ENCODE peak calls at places on chromosomes 3 and 15, in four cellular contexts. One of them, this sample, is unnamed. For H3K4me1, the result is how much of the 10 kb centered on the place peaks cover.

GRCh38 chr3:146218880-146219866 is 31.7 kb downstream of the PLSCR4 start:
- DNase-seq in RWPE2: no peak
- DNase-seq in GM23338: peak
- DNase-seq in ovary: peak
- DNase-seq in this sample: no peak

GRCh38 chr3:101638262-101638745 is 38.6 kb downstream of the ZBTB11 start:
- DNase-seq in RWPE2: no peak
- DNase-seq in GM23338: peak
- DNase-seq in ovary: no peak
- DNase-seq in this sample: no peak

GRCh38 chr15:89128320-89129122 is 40.3 kb downstream of the ABHD2 start:
- DNase-seq in RWPE2: peak
- DNase-seq in GM23338: no peak
- DNase-seq in ovary: no peak
- DNase-seq in this sample: no peak

GRCh38 chr15:81152339-81152738 is 18.3 kb downstream of the CFAP161 start:
- DNase-seq in RWPE2: no peak
- DNase-seq in GM23338: no peak
- DNase-seq in ovary: no peak
- DNase-seq in this sample: no peak

GRCh38 chr3:36663666-36664291 is 100.6 kb downstream of the DCLK3 start:
- DNase-seq in RWPE2: no peak
- DNase-seq in GM23338: no peak
- DNase-seq in ovary: no peak
- DNase-seq in this sample: no peak

GRCh38 chr3:198113219-198114053 is 153.4 kb downstream of the LMLN start:
- DNase-seq in RWPE2: no peak
- DNase-seq in GM23338: peak
- DNase-seq in ovary: no peak
- DNase-seq in this sample: no peak

GRCh38 chr15:66779331-66780009 is 77.4 kb downstream of the SMAD6 start:
- DNase-seq in RWPE2: peak
- DNase-seq in GM23338: no peak
- DNase-seq in ovary: no peak
- DNase-seq in this sample: no peak

GRCh38 chr15:75732809-75733451 is 20.3 kb upstream of the CSPG4 start:
- DNase-seq in RWPE2: peak
- DNase-seq in GM23338: peak
- DNase-seq in ovary: peak
- DNase-seq in this sample: peak

GRCh38 chr3:111852540-111852939 is 6.5 kb upstream of the PHLDB2 start:
- DNase-seq in RWPE2: no peak
- DNase-seq in GM23338: no peak
- DNase-seq in ovary: no peak
- DNase-seq in this sample: no peak

GRCh38 chr3:184399410-184399809 is 19.6 kb downstream of the CHRD start:
- DNase-seq in RWPE2: no peak
- DNase-seq in GM23338: peak
- DNase-seq in ovary: peak
- DNase-seq in this sample: no peak

GRCh38 chr3:184766555-184767261 is 45.3 kb upstream of the VPS8 start:
- DNase-seq in RWPE2: peak
- DNase-seq in GM23338: no peak
- DNase-seq in ovary: no peak
- DNase-seq in this sample: no peak

GRCh38 chr15:92681141-92681622 is 25.6 kb upstream of the FAM174B start:
- DNase-seq in RWPE2: no peak
- DNase-seq in GM23338: no peak
- DNase-seq in ovary: peak
- DNase-seq in this sample: no peak

GRCh38 chr3:181699171-181699903 is 12.4 kb upstream of the SOX2 start:
- DNase-seq in RWPE2: no peak
- DNase-seq in GM23338: peak
- DNase-seq in ovary: no peak
- DNase-seq in this sample: no peak

GRCh38 chr3:13834258-13835035 is 45.4 kb downstream of the WNT7A start:
- DNase-seq in RWPE2: no peak
- DNase-seq in GM23338: no peak
- DNase-seq in ovary: no peak
- DNase-seq in this sample: no peak

GRCh38 chr3:147384210-147385058 is 21.9 kb downstream of the ZIC4 start:
- DNase-seq in RWPE2: no peak
- DNase-seq in GM23338: peak
- DNase-seq in ovary: no peak
- DNase-seq in this sample: no peak

GRCh38 chr3:10219737-10220136 is 28.5 kb upstream of the TATDN2 start:
- DNase-seq in RWPE2: no peak
- DNase-seq in GM23338: no peak
- DNase-seq in ovary: no peak
- DNase-seq in this sample: no peak

GRCh38 chr15:45377630-45378148 is 655 bp downstream of the GATM start:
- DNase-seq in RWPE2: peak
- DNase-seq in GM23338: peak
- DNase-seq in ovary: peak
- DNase-seq in this sample: no peak

GRCh38 chr3:8147726-8148125 is 353.9 kb upstream of the LMCD1 start:
- DNase-seq in RWPE2: no peak
- DNase-seq in GM23338: no peak
- DNase-seq in ovary: no peak
- DNase-seq in this sample: no peak

GRCh38 chr3:102113421-102114041 is 264.2 kb downstream of the NFKBIZ start:
- DNase-seq in RWPE2: no peak
- DNase-seq in GM23338: no peak
- DNase-seq in ovary: no peak
- DNase-seq in this sample: peak

GRCh38 chr15:101100593-101101442 is 151.0 kb downstream of the CHSY1 start:
- DNase-seq in RWPE2: peak
- DNase-seq in GM23338: no peak
- DNase-seq in ovary: no peak
- DNase-seq in this sample: no peak

GRCh38 chr15:34336947-34337556 is 529 bp downstream of the SLC12A6 start:
- DNase-seq in RWPE2: no peak
- DNase-seq in GM23338: peak
- DNase-seq in ovary: no peak
- DNase-seq in this sample: no peak
- H3K4me1 ChIP-seq in RWPE2: under half
- H3K4me1 ChIP-seq in GM23338: under half
- H3K4me1 ChIP-seq in ovary: under half
- H3K4me1 ChIP-seq in this sample: under half

GRCh38 chr3:189108735-189109134 is 63.0 kb upstream of the TPRG1 start:
- DNase-seq in RWPE2: no peak
- DNase-seq in GM23338: no peak
- DNase-seq in ovary: no peak
- DNase-seq in this sample: no peak

GRCh38 chr3:189103208-189103607 is 68.6 kb upstream of the TPRG1 start:
- DNase-seq in RWPE2: no peak
- DNase-seq in GM23338: no peak
- DNase-seq in ovary: no peak
- DNase-seq in this sample: no peak

GRCh38 chr3:189108032-189108431 is 63.7 kb upstream of the TPRG1 start:
- DNase-seq in RWPE2: no peak
- DNase-seq in GM23338: no peak
- DNase-seq in ovary: no peak
- DNase-seq in this sample: no peak

GRCh38 chr3:189109145-189109544 is 62.6 kb upstream of the TPRG1 start:
- DNase-seq in RWPE2: no peak
- DNase-seq in GM23338: no peak
- DNase-seq in ovary: no peak
- DNase-seq in this sample: no peak
- H3K4me3 ChIP-seq in RWPE2: no peak
- H3K4me3 ChIP-seq in GM23338: no peak
- H3K4me3 ChIP-seq in ovary: no peak
- H3K4me3 ChIP-seq in this sample: no peak

GRCh38 chr3:5084224-5084623 is 37.9 kb upstream of the ARL8B start:
- DNase-seq in RWPE2: no peak
- DNase-seq in GM23338: no peak
- DNase-seq in ovary: no peak
- DNase-seq in this sample: no peak

GRCh38 chr3:5082658-5083030 is 39.4 kb upstream of the ARL8B start:
- DNase-seq in RWPE2: no peak
- DNase-seq in GM23338: no peak
- DNase-seq in ovary: no peak
- DNase-seq in this sample: no peak

GRCh38 chr3:5080779-5081550 is 41.1 kb upstream of the ARL8B start:
- DNase-seq in RWPE2: no peak
- DNase-seq in GM23338: no peak
- DNase-seq in ovary: no peak
- DNase-seq in this sample: no peak

GRCh38 chr3:5078151-5078550 is 43.9 kb upstream of the ARL8B start:
- DNase-seq in RWPE2: no peak
- DNase-seq in GM23338: no peak
- DNase-seq in ovary: no peak
- DNase-seq in this sample: no peak

DNA sequence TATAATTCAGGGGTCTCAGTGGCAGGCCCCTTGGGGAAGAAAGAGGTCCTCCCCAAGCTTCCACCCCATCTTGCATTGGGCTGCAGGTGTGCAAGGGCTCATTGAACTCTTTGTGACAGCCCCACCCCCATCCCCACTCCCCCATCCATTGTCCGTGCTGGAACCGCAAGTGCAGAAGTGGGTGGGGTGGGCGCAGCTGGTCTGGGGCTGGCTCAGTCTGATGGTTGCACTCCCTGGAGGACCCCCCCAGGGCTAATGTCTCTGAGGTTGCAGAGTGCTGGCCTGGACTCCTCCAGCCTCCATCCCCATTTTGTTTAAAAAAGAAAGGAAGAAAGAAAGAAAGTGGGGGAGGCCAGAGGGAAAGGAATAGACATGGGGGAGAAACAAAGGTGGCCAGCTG is 42.3 kb upstream of the ARL8B start:
- DNase-seq in RWPE2: no peak
- DNase-seq in GM23338: no peak
- DNase-seq in ovary: no peak
- DNase-seq in this sample: no peak
- H3K27ac ChIP-seq in RWPE2: no peak
- H3K27ac ChIP-seq in GM23338: no peak
- H3K27ac ChIP-seq in ovary: no peak
- H3K27ac ChIP-seq in this sample: no peak

GRCh38 chr3:43289401-43289800 is 3.1 kb downstream of the SNRK start:
- DNase-seq in RWPE2: no peak
- DNase-seq in GM23338: no peak
- DNase-seq in ovary: no peak
- DNase-seq in this sample: no peak
- H3K4me1 ChIP-seq in RWPE2: half or more
- H3K4me1 ChIP-seq in GM23338: under half
- H3K4me1 ChIP-seq in ovary: under half
- H3K4me1 ChIP-seq in this sample: half or more

GRCh38 chr15:61746589-61746988 is 313.7 kb downstream of the VPS13C start:
- DNase-seq in RWPE2: no peak
- DNase-seq in GM23338: no peak
- DNase-seq in ovary: no peak
- DNase-seq in this sample: no peak
- H3K4me3 ChIP-seq in RWPE2: no peak
- H3K4me3 ChIP-seq in GM23338: no peak
- H3K4me3 ChIP-seq in ovary: no peak
- H3K4me3 ChIP-seq in this sample: no peak

DNA sequence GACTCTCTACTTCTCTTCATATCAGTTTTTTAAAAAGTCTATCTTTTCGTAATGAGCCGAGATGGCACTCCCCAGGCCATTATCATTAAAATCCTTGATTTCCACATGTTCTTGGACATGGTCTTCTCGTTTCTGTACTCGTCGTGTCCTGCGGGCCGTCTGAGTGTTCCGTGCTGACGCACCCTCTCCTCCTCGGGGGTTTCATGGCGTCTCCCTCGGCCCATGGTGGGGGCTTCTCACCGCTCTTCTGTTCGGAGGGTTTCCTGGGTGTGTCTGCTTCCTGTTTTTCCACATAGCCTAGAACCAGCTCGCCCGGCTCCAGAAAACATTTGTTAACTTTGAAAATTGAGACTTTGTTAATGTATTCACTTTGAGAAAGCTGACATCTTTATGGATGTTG is 92.7 kb downstream of the VGLL4 start:
- DNase-seq in RWPE2: no peak
- DNase-seq in GM23338: no peak
- DNase-seq in ovary: no peak
- DNase-seq in this sample: no peak
- H3K27ac ChIP-seq in RWPE2: no peak
- H3K27ac ChIP-seq in GM23338: no peak
- H3K27ac ChIP-seq in ovary: no peak
- H3K27ac ChIP-seq in this sample: no peak

GRCh38 chr3:150754896-150755295 is 8.1 kb downstream of the SIAH2 start:
- DNase-seq in RWPE2: no peak
- DNase-seq in GM23338: no peak
- DNase-seq in ovary: no peak
- DNase-seq in this sample: no peak

GRCh38 chr3:150757768-150758167 is 5.2 kb downstream of the SIAH2 start:
- DNase-seq in RWPE2: no peak
- DNase-seq in GM23338: no peak
- DNase-seq in ovary: no peak
- DNase-seq in this sample: no peak

GRCh38 chr3:150757364-150757763 is 5.6 kb downstream of the SIAH2 start:
- DNase-seq in RWPE2: no peak
- DNase-seq in GM23338: no peak
- DNase-seq in ovary: no peak
- DNase-seq in this sample: no peak

GRCh38 chr3:150755902-150756301 is 7.1 kb downstream of the SIAH2 start:
- DNase-seq in RWPE2: no peak
- DNase-seq in GM23338: no peak
- DNase-seq in ovary: no peak
- DNase-seq in this sample: no peak

GRCh38 chr3:150756491-150757059 is 6.4 kb downstream of the SIAH2 start:
- DNase-seq in RWPE2: no peak
- DNase-seq in GM23338: no peak
- DNase-seq in ovary: no peak
- DNase-seq in this sample: no peak
- H3K4me1 ChIP-seq in RWPE2: under half
- H3K4me1 ChIP-seq in GM23338: under half
- H3K4me1 ChIP-seq in ovary: under half
- H3K4me1 ChIP-seq in this sample: under half

DNA sequence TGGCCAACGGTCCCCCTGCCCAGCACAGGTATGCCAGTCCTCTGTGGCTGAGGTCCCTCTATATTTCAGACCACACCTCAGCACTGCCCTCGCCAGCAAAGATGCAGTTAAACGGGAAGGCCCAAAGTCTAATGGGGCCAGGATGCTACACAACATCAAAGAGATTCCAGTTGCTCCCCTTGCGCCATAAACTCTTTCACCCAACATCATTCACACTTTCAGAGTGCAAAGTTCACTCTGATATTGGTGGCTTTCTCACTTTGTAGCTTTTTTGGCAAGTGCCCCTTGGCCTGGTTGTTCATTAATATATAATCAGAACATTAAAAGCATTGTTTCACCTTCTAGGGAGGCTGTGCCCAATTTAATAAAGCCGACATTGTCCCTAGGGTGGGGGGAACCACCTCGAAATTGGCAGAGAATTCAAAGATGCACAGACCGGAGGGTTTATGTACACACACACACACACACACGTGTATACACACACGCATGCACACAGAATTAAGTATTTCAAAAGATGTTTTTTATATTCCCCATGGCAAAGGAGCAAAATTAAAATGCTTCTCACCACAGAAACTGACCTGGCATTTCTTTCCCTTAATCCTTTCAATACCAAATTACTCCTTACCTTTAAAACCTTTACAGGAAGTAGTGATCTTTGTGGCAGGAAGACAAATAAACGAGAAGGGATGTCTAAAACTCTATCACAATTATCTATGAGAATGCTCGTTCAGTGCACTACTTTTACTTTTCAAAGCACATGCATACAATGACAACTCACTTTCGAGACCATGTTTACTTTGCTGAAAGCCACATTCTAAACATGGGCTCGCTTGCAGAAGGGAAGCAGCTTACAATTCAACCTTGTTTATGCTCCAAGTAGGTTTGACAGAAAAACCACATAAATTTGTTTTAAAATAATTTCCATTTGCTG is 19.5 kb downstream of the LRIG1 start:
- DNase-seq in RWPE2: no peak
- DNase-seq in GM23338: no peak
- DNase-seq in ovary: no peak
- DNase-seq in this sample: no peak
- H3K4me3 ChIP-seq in RWPE2: no peak
- H3K4me3 ChIP-seq in GM23338: no peak
- H3K4me3 ChIP-seq in ovary: no peak
- H3K4me3 ChIP-seq in this sample: peak